ENCODE peak calls at places on chromosome 18, in four cellular contexts. I is thoracic aorta; Z is CD4-positive, alpha-beta T cell; W is Peyer's patch. P is an unnamed sample.

GRCh38 chr18:499351-500229 is 911 bp downstream of the COLEC12 start:
- DNase-seq in I (no peak), W (no peak), Z (no peak), P (peak; percentile 25)

GRCh38 chr18:10020176-10020575 is 106.4 kb downstream of the VAPA start:
- DNase-seq in Z (no peak), W (no peak), I (no peak), P (no peak)

GRCh38 chr18:78503129-78503528 is 476.5 kb upstream of the SALL3 start:
- DNase-seq in I (no peak), W (no peak), Z (no peak), P (no peak)

GRCh38 chr18:12017079-12017478 is 35.8 kb downstream of the IMPA2 start:
- DNase-seq in Z (no peak), I (no peak), W (no peak), P (peak; percentile 7)

GRCh38 chr18:5475252-5475651 is 68.5 kb downstream of the EPB41L3 start:
- DNase-seq in Z (no peak), I (no peak), W (no peak), P (no peak)

GRCh38 chr18:79193826-79194225 is 124.6 kb downstream of the ATP9B start:
- DNase-seq in Z (no peak), I (no peak), W (no peak), P (no peak)

GRCh38 chr18:2939317-2939716 is 73.6 kb downstream of the LPIN2 start:
- DNase-seq in Z (no peak), W (peak; percentile 81), I (no peak), P (peak; percentile 82)

GRCh38 chr18:79528296-79528695 is 132.6 kb downstream of the NFATC1 start:
- DNase-seq in I (no peak), Z (no peak), W (peak; percentile 24), P (no peak)

GRCh38 chr18:10289265-10289664 is 165.2 kb upstream of the APCDD1 start:
- DNase-seq in Z (no peak), I (no peak), W (no peak), P (no peak)

GRCh38 chr18:28725876-28726275 is 548.9 kb upstream of the CDH2 start:
- DNase-seq in Z (no peak), W (no peak), I (no peak), P (no peak)

GRCh38 chr18:29028560-29028959 is 851.6 kb upstream of the CDH2 start:
- DNase-seq in W (no peak), Z (no peak), I (no peak), P (no peak)

GRCh38 chr18:62493033-62493862 is 29.6 kb upstream of the ZCCHC2 start:
- DNase-seq in Z (no peak), I (no peak), W (no peak), P (no peak)

GRCh38 chr18:9147440-9148238 is 11.1 kb downstream of the ANKRD12 start:
- DNase-seq in Z (peak; percentile 18), W (no peak), I (no peak), P (peak; percentile 60)

GRCh38 chr18:78920436-78921138 is 59.0 kb upstream of the SALL3 start:
- DNase-seq in I (no peak), Z (no peak), W (no peak), P (no peak)

GRCh38 chr18:60984496-60984895 is 348.7 kb upstream of the CDH20 start:
- DNase-seq in Z (no peak), W (no peak), I (no peak), P (no peak)

GRCh38 chr18:63320041-63320689 is 596 bp upstream of the BCL2 start:
- DNase-seq in W (peak; percentile 85), Z (peak; percentile 77), I (peak; percentile 72), P (peak; percentile 76)

GRCh38 chr18:75408554-75409506 is 18.7 kb downstream of the SMIM21 start:
- DNase-seq in W (no peak), I (no peak), Z (no peak), P (peak; percentile 5)

GRCh38 chr18:45656194-45656593 is 40.9 kb downstream of the SLC14A2 start:
- DNase-seq in W (no peak), Z (no peak), I (no peak), P (no peak)

GRCh38 chr18:6031442-6031841 is 136.1 kb upstream of the TMEM200C start:
- DNase-seq in I (no peak), Z (no peak), W (no peak), P (no peak)

GRCh38 chr18:67305466-67305865 is 211.1 kb downstream of the DSEL start:
- DNase-seq in I (no peak), W (no peak), Z (no peak), P (no peak)

GRCh38 chr18:69774831-69775230 is 172.8 kb downstream of the CD226 start:
- DNase-seq in Z (no peak), I (no peak), W (no peak), P (no peak)

GRCh38 chr18:44033144-44033543 is 647.5 kb upstream of the SETBP1 start:
- DNase-seq in I (no peak), W (no peak), Z (no peak), P (no peak)

GRCh38 chr18:10298346-10298745 is 156.1 kb upstream of the APCDD1 start:
- DNase-seq in Z (no peak), W (no peak), I (no peak), P (no peak)

GRCh38 chr18:44321868-44322590 is 358.7 kb upstream of the SETBP1 start:
- DNase-seq in Z (no peak), W (no peak), I (no peak), P (no peak)

GRCh38 chr18:468841-469796 is 31.4 kb downstream of the COLEC12 start:
- DNase-seq in W (no peak), I (no peak), Z (no peak), P (no peak)

DNA sequence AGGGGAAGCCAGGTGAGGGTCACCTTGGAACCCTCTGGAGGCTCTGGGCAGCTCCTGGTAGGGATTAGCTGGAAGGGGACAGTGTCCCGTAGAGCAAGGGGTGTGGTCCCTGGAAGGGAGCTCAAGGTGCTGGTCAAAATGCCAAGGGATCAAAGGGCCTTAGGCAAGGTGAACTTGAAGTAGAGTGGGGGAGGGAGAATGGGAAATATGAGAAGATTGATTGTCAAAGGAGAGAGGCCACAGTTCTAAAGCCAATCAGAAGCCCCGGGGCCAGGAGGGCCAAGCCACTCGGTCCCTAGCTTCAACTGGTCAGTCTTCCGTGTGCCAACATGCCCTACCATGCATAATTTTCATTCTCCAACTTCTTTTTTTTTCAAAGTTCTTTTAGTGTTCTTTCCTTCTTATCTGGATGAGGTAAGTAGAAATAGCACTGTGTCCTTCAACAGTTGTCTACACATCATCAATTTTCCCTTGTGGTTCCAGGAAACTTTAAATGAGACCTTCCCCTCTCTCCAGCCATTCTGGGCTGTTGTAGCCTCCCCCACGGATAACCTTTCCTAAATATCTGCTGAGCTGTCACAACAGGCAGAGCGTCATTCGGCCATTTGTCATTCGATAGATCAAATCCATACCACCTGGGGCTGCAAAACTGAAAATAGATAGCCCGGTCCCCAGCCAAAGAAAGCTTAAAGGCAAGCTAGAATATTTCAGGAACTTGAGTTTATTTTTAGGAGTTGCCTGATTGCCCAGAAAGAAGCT is 83.4 kb downstream of the ALPK2 start:
- DNase-seq in W (no peak), Z (no peak), I (no peak), P (no peak)
- H3K27ac ChIP-seq in W (no peak overlapping the region), Z (no peak overlapping the region), I (no peak overlapping the region), P (no peak overlapping the region)

DNA sequence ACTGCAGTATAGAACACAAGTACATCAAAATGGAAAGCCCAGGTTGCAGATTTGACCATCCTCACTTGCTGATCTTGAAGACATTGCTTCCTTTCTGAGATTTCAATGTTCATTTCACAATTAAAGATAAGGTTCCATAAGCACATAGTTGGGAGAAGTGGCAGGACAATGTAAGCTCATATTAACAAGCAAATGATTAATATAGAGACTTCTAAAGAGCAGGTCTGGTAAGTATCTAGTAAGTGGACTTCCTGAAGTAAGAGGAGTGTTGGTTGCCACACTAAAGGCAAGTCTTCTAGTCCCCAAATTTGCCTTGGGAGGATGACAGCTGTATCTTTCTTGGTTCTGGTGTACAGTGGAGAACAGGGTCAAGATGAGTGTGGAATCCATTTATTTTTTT is 1.4 kb upstream of the PTPRM start:
- DNase-seq in I (no peak), W (no peak), Z (no peak), P (no peak)
- H3K27me3 ChIP-seq in I (no peaks in the 10 kb centered on the region), W (no peaks in the 10 kb centered on the region), Z (peaks cover 28% of the 10 kb centered on the region), P (no peaks in the 10 kb centered on the region)

GRCh38 chr18:32460046-32460785 is 10.5 kb downstream of the GAREM1 start:
- DNase-seq in W (no peak), Z (no peak), I (no peak), P (no peak)
- H3K27ac ChIP-seq in W (no peak overlapping the region), Z (no peak overlapping the region), I (no peak overlapping the region), P (peak overlapping the region; percentile 5)

DNA sequence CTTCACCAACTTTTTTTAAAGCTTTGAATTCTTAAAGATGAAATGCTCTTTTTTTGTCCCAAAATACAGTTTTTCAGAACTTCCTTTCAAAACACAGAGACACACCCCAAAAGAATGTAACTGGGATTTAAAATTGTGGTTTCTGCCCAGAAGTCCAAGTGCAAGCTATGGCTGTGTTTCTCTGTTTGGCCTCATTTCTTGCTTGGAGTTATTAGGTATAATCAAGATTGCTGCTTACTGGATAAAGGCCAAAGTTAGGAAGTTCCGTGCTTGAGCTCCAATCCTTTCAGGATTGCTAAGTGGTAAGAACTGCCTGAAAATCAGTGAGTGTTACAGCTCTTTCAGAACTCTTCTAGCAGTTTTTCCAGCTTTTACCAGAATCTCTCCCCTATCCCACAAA is 16.9 kb downstream of the ZBTB7C start:
- DNase-seq in Z (no peak), I (no peak), W (no peak), P (no peak)
- H3K27me3 ChIP-seq in Z (peaks cover 19% of the 10 kb centered on the region), I (no peaks in the 10 kb centered on the region), W (no peaks in the 10 kb centered on the region), P (no peaks in the 10 kb centered on the region)

DNA sequence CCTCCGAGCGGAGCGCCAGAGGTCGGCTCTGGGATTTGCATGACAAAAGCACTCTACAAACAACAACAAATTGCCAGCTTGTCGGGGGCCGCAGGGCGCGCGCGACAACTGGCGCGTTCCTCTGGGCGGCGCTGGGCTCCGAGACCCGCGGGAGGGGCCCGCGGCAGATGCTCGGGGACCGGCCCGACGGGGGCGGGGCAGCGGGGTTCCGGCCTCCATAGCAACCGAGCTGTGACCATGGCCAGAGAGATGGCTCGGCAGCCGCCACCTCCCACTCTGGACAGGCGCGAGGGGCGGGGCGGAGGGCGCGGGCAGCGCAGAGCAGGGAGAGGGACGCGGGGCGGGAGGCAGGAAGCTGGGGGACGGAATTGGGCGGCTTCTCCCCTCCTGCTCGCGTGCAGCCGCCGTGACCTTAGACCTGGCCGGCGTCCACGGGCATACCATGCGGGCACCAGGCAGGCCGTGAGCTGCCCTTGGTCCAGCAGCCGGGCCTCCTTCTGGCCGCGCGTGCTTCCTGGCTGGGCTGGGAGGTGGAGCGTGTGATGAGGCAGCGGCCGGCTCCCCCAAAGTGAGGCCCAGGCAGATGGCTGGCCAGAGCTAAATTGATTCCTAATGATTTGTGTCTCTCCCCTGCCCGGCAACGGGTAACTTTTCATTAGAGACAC is 171.5 kb downstream of the CELF4 start:
- DNase-seq in Z (no peak), I (peak; percentile 7), W (peak; percentile 60), P (peak; percentile 32)
- H3K27ac ChIP-seq in Z (no peak overlapping the region), I (no peak overlapping the region), W (no peak overlapping the region), P (no peak overlapping the region)

DNA sequence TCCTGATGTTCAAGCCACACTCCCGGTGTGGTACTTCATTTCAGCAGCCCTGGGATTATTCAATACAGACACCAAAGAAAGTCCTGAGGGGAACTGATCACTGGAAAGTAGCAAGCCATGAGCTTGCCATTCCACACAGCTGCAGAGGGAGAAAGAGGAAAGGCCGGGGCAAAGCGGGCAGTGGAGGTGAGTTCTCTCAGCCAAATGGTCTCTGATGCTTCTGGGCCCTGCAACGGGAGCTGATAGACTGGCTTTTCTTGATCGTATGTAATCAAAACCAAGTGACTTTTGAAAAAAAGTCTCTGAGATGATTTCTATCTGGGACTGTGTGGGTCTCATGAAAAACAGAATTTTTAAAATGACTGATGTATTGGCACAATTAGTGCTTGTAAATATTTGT is 152.9 kb downstream of the ALPK2 start:
- DNase-seq in Z (no peak), I (no peak), W (no peak), P (no peak)
- H3K27me3 ChIP-seq in Z (no peaks in the 10 kb centered on the region), I (no peaks in the 10 kb centered on the region), W (no peaks in the 10 kb centered on the region), P (no peaks in the 10 kb centered on the region)

GRCh38 chr18:25288340-25288955 is 63.5 kb downstream of the ZNF521 start:
- DNase-seq in W (no peak), I (no peak), Z (no peak), P (no peak)
- H3K27ac ChIP-seq in W (no peak overlapping the region), I (no peak overlapping the region), Z (no peak overlapping the region), P (no peak overlapping the region)